ENCODE peak calls at places on chromosomes 13 and 19, in nine cellular contexts. N, E, R, G, Q, U, W, Z and C are unnamed samples.

GRCh38 chr19:7868671-7869452 is 5.3 kb downstream of the PRR36 start:
- DNase-seq in E (no peak), U (peak), Z (peak), W (peak), Q (no peak), N (peak), G (peak), R (no peak), C (peak)

GRCh38 chr19:35021596-35021995 is 8.7 kb upstream of the SCN1B start:
- DNase-seq in E (no peak), N (no peak), Z (no peak), G (no peak), W (no peak), U (no peak), Q (no peak), R (no peak), C (no peak)

GRCh38 chr13:24511824-24512207 is 762 bp downstream of the PARP4 start:
- DNase-seq in Z (no peak), R (no peak), N (peak), E (no peak), W (no peak), G (peak), U (no peak), Q (peak), C (no peak)

GRCh38 chr19:31126236-31126635 is 223.0 kb downstream of the TSHZ3 start:
- DNase-seq in G (no peak), E (no peak), R (no peak), W (no peak), Z (no peak), N (no peak), Q (no peak), U (no peak), C (no peak)

GRCh38 chr13:79688741-79689140 is 207.8 kb downstream of the NDFIP2 start:
- DNase-seq in R (no peak), E (no peak), W (no peak), Z (no peak), N (no peak), Q (no peak), U (no peak), G (no peak), C (no peak)

GRCh38 chr19:37304190-37304883 is 66.6 kb upstream of the ZNF527 start:
- DNase-seq in N (no peak), R (no peak), W (no peak), E (no peak), G (no peak), Z (no peak), U (no peak), Q (no peak), C (no peak)

GRCh38 chr13:93248627-93249047 is 22.0 kb downstream of the GPC6 start:
- DNase-seq in G (no peak), E (no peak), R (no peak), W (no peak), U (no peak), Q (no peak), N (no peak), Z (no peak), C (no peak)

GRCh38 chr19:3573162-3573857 is 566 bp downstream of the HMG20B start:
- DNase-seq in U (peak), G (no peak), Z (no peak), E (no peak), N (no peak), W (no peak), R (no peak), Q (no peak), C (no peak)

GRCh38 chr19:34299576-34299975 is 45.2 kb downstream of the GARRE1 start:
- DNase-seq in E (no peak), Z (no peak), N (no peak), U (no peak), W (no peak), Q (no peak), G (no peak), R (no peak), C (no peak)

GRCh38 chr19:33287438-33287837 is 14.9 kb downstream of the CEBPA start:
- DNase-seq in W (no peak), Z (no peak), N (no peak), G (no peak), Q (no peak), U (no peak), R (no peak), E (no peak), C (no peak)

GRCh38 chr19:16417660-16418596 is 53.8 kb downstream of the EPS15L1 start:
- DNase-seq in U (peak), W (peak), Z (peak), R (no peak), N (peak), G (peak), Q (peak), E (no peak), C (peak)

GRCh38 chr13:100128373-100128772 is 39.5 kb downstream of the PCCA start:
- DNase-seq in Q (no peak), N (no peak), G (no peak), Z (no peak), R (peak), E (no peak), W (no peak), U (no peak), C (no peak)

GRCh38 chr13:40540707-40541044 is 125.8 kb downstream of the FOXO1 start:
- DNase-seq in Q (no peak), U (no peak), N (no peak), W (no peak), G (no peak), Z (no peak), E (no peak), R (no peak), C (no peak)

GRCh38 chr19:43751466-43752220 is 3.1 kb downstream of the SMG9 start:
- DNase-seq in N (no peak), E (no peak), W (no peak), U (no peak), G (no peak), R (no peak), Z (no peak), Q (no peak), C (peak)

GRCh38 chr13:113420833-113421600 is 32.3 kb downstream of the ADPRHL1 start:
- DNase-seq in E (no peak), N (no peak), U (no peak), G (no peak), Q (no peak), R (no peak), Z (no peak), W (no peak), C (no peak)

GRCh38 chr13:113417836-113418721 is 35.2 kb downstream of the ADPRHL1 start:
- DNase-seq in Z (no peak), W (no peak), R (no peak), G (no peak), U (no peak), Q (no peak), E (no peak), N (no peak), C (no peak)

GRCh38 chr13:113417008-113417735 is 36.1 kb downstream of the ADPRHL1 start:
- DNase-seq in R (no peak), N (no peak), G (no peak), E (no peak), U (no peak), Z (no peak), W (no peak), Q (no peak), C (no peak)

GRCh38 chr13:113419531-113420183 is 33.6 kb downstream of the ADPRHL1 start:
- DNase-seq in W (no peak), Z (no peak), U (no peak), E (no peak), R (no peak), G (no peak), Q (no peak), N (no peak), C (no peak)

DNA sequence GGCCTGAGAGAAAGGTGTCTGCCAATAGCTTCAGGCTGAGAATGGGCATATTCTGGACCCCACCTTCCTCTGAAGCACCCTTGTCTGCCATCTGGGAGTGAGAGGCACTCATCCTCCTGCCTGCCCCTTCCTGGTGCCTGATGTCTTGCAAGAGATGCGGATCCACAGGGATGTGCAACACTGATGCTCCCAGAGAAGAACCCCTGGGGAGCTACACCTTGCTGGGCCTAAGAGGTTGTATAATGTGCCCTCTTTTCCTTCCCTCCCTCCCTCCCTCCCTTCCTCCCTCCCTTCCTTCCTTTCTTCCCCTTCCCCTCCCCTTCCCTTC is 34.6 kb downstream of the ADPRHL1 start:
- DNase-seq in U (no peak), E (no peak), Q (no peak), W (no peak), R (no peak), G (no peak), N (no peak), Z (no peak), C (no peak)
- TF ChIP-seq CTCF in U (no peak), E (no peak), Q (no peak), W (no peak), R (no peak), G (no peak), N (no peak), Z (no peak), C (no peak)

GRCh38 chr13:114061047-114061446 is 71.4 kb downstream of the RASA3 start:
- DNase-seq in E (no peak), W (no peak), U (no peak), Z (no peak), N (no peak), G (no peak), Q (no peak), R (no peak), C (no peak)

GRCh38 chr13:114061746-114062145 is 70.7 kb downstream of the RASA3 start:
- DNase-seq in U (no peak), W (no peak), N (no peak), E (no peak), G (no peak), Z (no peak), Q (no peak), R (no peak), C (no peak)

GRCh38 chr13:114063545-114064515 is 68.6 kb downstream of the RASA3 start:
- DNase-seq in G (no peak), Q (no peak), E (peak), N (peak), Z (peak), U (no peak), R (no peak), W (peak), C (peak)

GRCh38 chr13:114062341-114062740 is 70.1 kb downstream of the RASA3 start:
- DNase-seq in E (no peak), Z (no peak), N (no peak), Q (no peak), U (no peak), W (no peak), R (no peak), G (no peak), C (no peak)

DNA sequence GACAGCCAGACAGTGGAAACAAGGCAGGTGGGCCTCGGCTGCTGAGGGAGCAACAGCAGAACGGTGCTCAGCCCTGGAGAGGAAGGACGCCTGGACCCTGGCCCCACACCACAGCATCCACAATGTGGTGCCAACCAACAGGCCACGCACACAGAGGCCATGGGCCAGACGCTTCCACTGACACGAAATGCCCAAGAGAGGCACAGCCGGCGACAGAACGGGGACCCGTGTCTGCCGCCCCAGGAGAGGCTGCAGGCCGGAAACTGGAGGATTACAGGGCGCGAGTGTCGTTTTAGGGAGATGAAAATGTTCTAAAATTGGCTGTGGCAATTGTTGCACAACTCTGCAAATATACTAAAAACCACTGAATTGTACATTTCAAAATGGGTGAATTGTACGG is 69.7 kb downstream of the RASA3 start:
- DNase-seq in W (no peak), N (no peak), E (no peak), R (no peak), G (no peak), Q (no peak), U (no peak), Z (no peak), C (peak)
- H3K4me3 ChIP-seq in W (no peak), N (no peak), E (no peak), R (no peak), G (no peak), Q (no peak), U (no peak), Z (no peak), C (no peak)

GRCh38 chr13:25625361-25625760 is 253.6 kb downstream of the ATP8A2 start:
- DNase-seq in E (no peak), R (no peak), W (no peak), N (no peak), U (no peak), Z (no peak), G (no peak), Q (no peak), C (no peak)

GRCh38 chr13:25633108-25633507 is 261.3 kb downstream of the ATP8A2 start:
- DNase-seq in U (no peak), W (no peak), Z (no peak), E (no peak), Q (no peak), R (no peak), N (no peak), G (no peak), C (no peak)

GRCh38 chr13:25632166-25632888 is 260.6 kb downstream of the ATP8A2 start:
- DNase-seq in U (no peak), N (no peak), Q (no peak), W (no peak), E (no peak), R (no peak), Z (no peak), G (no peak), C (no peak)

GRCh38 chr13:25630327-25630726 is 258.6 kb downstream of the ATP8A2 start:
- DNase-seq in W (no peak), R (no peak), U (no peak), N (no peak), Q (no peak), G (no peak), Z (no peak), E (no peak), C (no peak)
- TF ChIP-seq CTCF in W (no peak), R (no peak), U (no peak), N (no peak), Q (no peak), G (no peak), Z (no peak), E (no peak), C (no peak)

DNA sequence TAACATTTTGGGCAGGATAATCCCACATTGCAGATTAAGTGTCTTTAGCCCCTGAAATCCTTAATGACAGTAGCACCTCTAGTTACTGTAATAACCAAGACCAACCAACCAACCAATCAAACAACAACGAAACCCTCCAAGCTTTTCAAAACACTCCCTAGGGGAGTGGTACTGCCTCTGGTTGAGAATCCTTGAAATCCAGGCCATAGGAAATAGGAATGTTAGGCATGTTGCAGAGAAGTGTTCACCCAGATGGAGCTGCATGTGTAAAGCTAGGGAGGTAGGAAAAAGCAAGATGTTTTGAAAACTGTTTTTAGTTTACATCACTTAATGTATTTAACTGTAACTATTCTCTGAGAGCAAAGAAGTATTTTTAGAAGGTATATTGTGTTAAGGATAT is 4.5 kb downstream of the LACC1 start:
- DNase-seq in U (no peak), E (no peak), Q (no peak), N (no peak), W (no peak), G (no peak), R (no peak), Z (no peak), C (peak)
- H3K4me3 ChIP-seq in U (no peak), E (no peak), Q (no peak), N (no peak), W (no peak), G (no peak), R (no peak), Z (no peak), C (no peak)

GRCh38 chr19:18571564-18572344 is at the start of gene UBA52:
- DNase-seq in E (peak), Q (peak), W (peak), U (peak), G (peak), R (peak), Z (peak), N (peak), C (peak)
- TF ChIP-seq CTCF in E (peak), Q (no peak), W (no peak), U (no peak), G (no peak), R (no peak), Z (no peak), N (no peak), C (no peak)

GRCh38 chr13:27036236-27036981 is 135.2 kb downstream of the USP12 start:
- DNase-seq in E (no peak), Z (no peak), U (no peak), Q (no peak), N (no peak), R (no peak), W (no peak), G (no peak), C (peak)

GRCh38 chr13:27037171-27037570 is 134.4 kb downstream of the USP12 start:
- DNase-seq in R (no peak), E (no peak), G (no peak), U (no peak), Z (no peak), W (no peak), Q (no peak), N (no peak), C (no peak)

GRCh38 chr13:27035892-27036235 is 135.7 kb downstream of the USP12 start:
- DNase-seq in E (no peak), Q (no peak), R (no peak), N (no peak), W (no peak), G (no peak), U (no peak), Z (no peak), C (no peak)

GRCh38 chr13:27037571-27037970 is 134.0 kb downstream of the USP12 start:
- DNase-seq in E (no peak), N (no peak), Q (no peak), R (no peak), G (no peak), Z (no peak), U (no peak), W (no peak), C (no peak)

DNA sequence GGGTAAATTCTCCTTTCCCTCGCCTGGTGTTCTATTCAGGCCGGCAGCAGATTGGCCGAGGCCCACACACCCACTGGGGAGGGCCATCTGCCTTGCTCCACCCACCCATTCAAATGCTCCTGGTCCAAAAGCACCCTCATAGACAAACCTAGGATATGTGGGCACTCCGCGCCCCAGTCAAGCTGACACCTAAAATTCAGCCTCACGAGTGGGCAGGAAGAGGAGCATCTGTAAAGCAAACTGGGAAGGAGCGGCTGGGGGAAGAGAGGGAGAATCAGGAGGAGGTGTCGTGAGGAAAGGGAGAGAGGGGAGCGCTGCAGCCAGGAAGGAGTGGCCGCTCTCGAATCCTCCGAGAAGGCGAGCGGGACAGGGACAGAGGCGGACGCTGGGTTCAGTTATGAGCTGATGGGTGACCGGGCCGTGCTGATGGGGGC is 136.9 kb downstream of the USP12 start:
- DNase-seq in Z (no peak), G (no peak), U (no peak), Q (no peak), W (no peak), N (no peak), E (no peak), R (no peak), C (no peak)
- H3K4me3 ChIP-seq in Z (peak), G (no peak), U (no peak), Q (no peak), W (no peak), N (no peak), E (no peak), R (peak), C (peak)

DNA sequence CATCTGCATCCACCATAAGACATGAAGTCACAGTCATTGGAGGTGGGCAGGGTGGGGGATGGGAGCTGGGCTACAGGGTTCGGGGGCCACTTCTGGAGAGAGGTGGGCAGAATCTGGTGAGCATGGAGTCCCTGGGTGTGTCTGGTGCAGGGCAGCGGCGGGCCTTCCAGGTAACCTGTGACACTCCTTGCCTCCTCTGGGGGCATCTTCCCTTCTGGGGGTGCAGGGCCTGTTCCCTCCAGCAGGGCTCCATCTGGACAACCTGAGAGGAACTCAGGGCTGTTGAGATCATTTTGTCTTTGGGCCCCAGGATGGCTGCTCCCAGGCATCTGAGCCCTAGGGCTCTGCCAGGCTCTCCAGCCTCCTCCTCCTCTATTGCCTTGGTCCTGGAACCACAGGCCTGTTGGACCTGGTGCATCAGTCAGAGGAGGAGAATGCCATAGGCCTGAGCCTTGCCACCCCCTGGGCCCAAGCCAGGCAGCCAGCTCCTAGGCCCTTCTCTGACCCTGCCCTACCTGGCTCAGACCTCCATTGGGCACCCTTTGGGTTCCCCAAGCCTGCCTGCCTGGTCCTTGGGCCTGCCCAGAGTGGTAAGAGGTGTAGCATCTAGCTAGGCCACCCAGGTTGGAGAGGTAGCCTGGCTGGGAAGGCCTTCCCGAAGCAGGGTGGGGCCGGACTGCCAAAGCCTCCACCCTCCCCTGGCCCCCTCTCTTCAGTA is 13.4 kb downstream of the LYL1 start:
- DNase-seq in R (no peak), N (no peak), U (no peak), Q (no peak), W (peak), G (no peak), Z (no peak), E (no peak), C (no peak)
- TF ChIP-seq CTCF in R (peak), N (peak), U (no peak), Q (no peak), W (no peak), G (no peak), Z (peak), E (no peak), C (peak)

GRCh38 chr19:5567360-5567970 is at the start of gene TINCR:
- DNase-seq in Z (no peak), Q (no peak), W (no peak), N (no peak), E (no peak), U (no peak), G (no peak), R (no peak), C (no peak)
- H3K4me3 ChIP-seq in Z (no peak), Q (peak), W (no peak), N (no peak), E (no peak), U (peak), G (no peak), R (no peak), C (no peak)